ENCODE peak calls at places on chromosomes 4 and X, in six cellular contexts. Y is PC-3; U is OCI-LY7; K is CD4-positive, CD25-positive, alpha-beta regulatory T cell; R is sigmoid colon; A is mammary epithelial cell. F is an unnamed sample.
A peak's percentile ranks its signal among the peaks of the same experiment; 100 is the strongest.

GRCh38 chrX:136652822-136653723 is 5.1 kb downstream of the CD40LG start:
- DNase-seq in A (peak; percentile 2), K (no peak), Y (no peak), R (no peak), U (no peak), F (no peak)

GRCh38 chr4:33512397-33512796 is 2731.9 kb downstream of the ARAP2 start:
- DNase-seq in A (no peak), K (no peak), R (no peak), U (peak; percentile 17), Y (no peak), F (no peak)

GRCh38 chrX:136055651-136056221 is 70.5 kb downstream of the SLC9A6 start:
- DNase-seq in K (no peak), A (no peak), U (no peak), R (peak; percentile 91), Y (peak; percentile 33), F (no peak)

GRCh38 chr4:101142259-101142658 is 205.1 kb downstream of the PPP3CA start:
- DNase-seq in Y (no peak), R (no peak), K (no peak), A (no peak), U (no peak), F (no peak)

GRCh38 chr4:10605746-10606482 is 78.7 kb downstream of the CLNK start:
- DNase-seq in U (no peak), Y (peak; percentile 78), K (no peak), R (no peak), A (peak; percentile 85), F (no peak)

GRCh38 chr4:140888059-140888458 is 131.9 kb upstream of the TBC1D9 start:
- DNase-seq in A (no peak), K (no peak), Y (no peak), R (no peak), U (no peak), F (no peak)

GRCh38 chr4:1414831-1415680 is 8.8 kb upstream of the NKX1-1 start:
- DNase-seq in U (no peak), A (no peak), Y (no peak), R (peak; percentile 48), K (no peak), F (no peak)

GRCh38 chr4:16694491-16695276 is 203.8 kb downstream of the LDB2 start:
- DNase-seq in K (no peak), A (no peak), U (no peak), R (no peak), Y (no peak), F (no peak)

GRCh38 chr4:38687571-38688011 is 23.6 kb downstream of the KLF3 start:
- DNase-seq in A (no peak), K (no peak), U (no peak), R (no peak), Y (peak; percentile 23), F (no peak)

GRCh38 chr4:112970903-112971302 is 78.5 kb upstream of the ANK2 start:
- DNase-seq in R (no peak), Y (no peak), K (no peak), A (no peak), U (no peak), F (no peak)

GRCh38 chr4:173046818-173047217 is 121.8 kb upstream of the GALNT7 start:
- DNase-seq in A (no peak), R (no peak), U (no peak), Y (no peak), K (no peak), F (no peak)

GRCh38 chr4:88533937-88534750 is 10.6 kb upstream of the PYURF start:
- DNase-seq in U (no peak), A (peak; percentile 87), R (no peak), K (no peak), Y (peak; percentile 92), F (no peak)

GRCh38 chr4:33091961-33092360 is 2371.8 kb downstream of the PCDH7 start:
- DNase-seq in U (no peak), R (no peak), A (no peak), Y (peak; percentile 23), K (no peak), F (no peak)

GRCh38 chrX:96655947-96656623 is 28.6 kb upstream of the DIAPH2 start:
- DNase-seq in Y (no peak), R (no peak), A (no peak), U (no peak), K (no peak), F (no peak)
- H3K4me1 ChIP-seq in Y (no peaks in the 10 kb centered on the region), R (no peaks in the 10 kb centered on the region), A (no peaks in the 10 kb centered on the region), U (no peaks in the 10 kb centered on the region), K (no peaks in the 10 kb centered on the region), F (no peaks in the 10 kb centered on the region)

GRCh38 chr4:139684351-139684750 is 18.7 kb downstream of the MGST2 start:
- DNase-seq in A (no peak), U (no peak), K (no peak), Y (no peak), R (no peak), F (no peak)
- H3K4me1 ChIP-seq in A (peaks cover 12% of the 10 kb centered on the region), U (no peaks in the 10 kb centered on the region), K (no peaks in the 10 kb centered on the region), Y (no peaks in the 10 kb centered on the region), R (peaks cover 26% of the 10 kb centered on the region), F (no peaks in the 10 kb centered on the region)

GRCh38 chr4:152679414-152680281 is at the start of gene TMEM154:
- DNase-seq in A (peak; percentile 97), K (peak; percentile 79), Y (peak; percentile 67), R (peak; percentile 72), U (peak; percentile 91), F (peak; percentile 32)

GRCh38 chr4:152678841-152679240 is 956 bp downstream of the TMEM154 start:
- DNase-seq in Y (no peak), R (no peak), A (peak; percentile 32), U (peak; percentile 36), K (no peak), F (no peak)

GRCh38 chr4:152682143-152682542 is 2.3 kb upstream of the TMEM154 start:
- DNase-seq in U (no peak), A (no peak), R (no peak), K (no peak), Y (no peak), F (no peak)

GRCh38 chr4:152684007-152684406 is 4.2 kb upstream of the TMEM154 start:
- DNase-seq in R (no peak), A (no peak), U (peak; percentile 38), Y (no peak), K (no peak), F (no peak)

DNA sequence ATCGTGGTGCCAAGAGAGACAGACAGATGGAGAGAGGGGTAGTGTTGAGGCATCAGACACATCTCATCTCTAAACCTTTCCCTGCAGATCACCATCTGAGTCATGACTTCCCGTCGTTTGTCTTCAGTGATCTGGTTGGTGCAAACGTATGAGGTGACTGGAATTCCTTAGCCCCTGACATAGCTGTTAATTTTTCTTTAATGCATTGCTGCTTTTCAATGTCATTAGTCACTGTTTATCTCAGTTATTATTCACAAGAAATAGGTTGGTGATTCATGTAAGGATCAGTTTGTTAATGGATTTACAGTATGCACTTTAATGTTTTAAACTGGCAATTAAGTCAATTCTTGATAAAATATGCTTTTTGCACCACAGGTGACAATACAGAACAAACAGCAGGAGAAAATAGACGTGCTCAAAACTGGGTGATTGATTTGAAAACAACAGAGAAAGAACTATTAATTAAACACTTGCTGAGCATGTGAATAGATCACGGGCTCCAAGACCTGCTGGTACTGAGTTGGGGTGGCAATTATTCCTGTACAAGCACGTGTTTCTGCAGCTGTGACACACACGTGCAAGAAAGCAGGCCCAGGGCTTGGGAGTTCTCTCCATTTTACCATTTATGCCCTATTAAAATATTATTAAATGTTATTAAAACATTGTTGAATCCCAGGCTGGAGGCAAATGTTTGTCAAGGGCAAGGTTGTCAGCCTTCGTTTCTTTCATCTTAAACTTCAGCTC is 1.4 kb upstream of the TMEM154 start:
- DNase-seq in Y (peak; percentile 72), A (peak; percentile 98), K (no peak), U (peak; percentile 65), R (no peak), F (no peak)
- H3K4me1 ChIP-seq in Y (peaks cover 36% of the 10 kb centered on the region), A (peaks cover 46% of the 10 kb centered on the region), K (peaks cover 40% of the 10 kb centered on the region), U (peaks cover 70% of the 10 kb centered on the region), R (peaks cover 14% of the 10 kb centered on the region), F (peaks cover 8% of the 10 kb centered on the region)

GRCh38 chr4:184819786-184820185 is 6.0 kb downstream of the ACSL1 start:
- DNase-seq in Y (no peak), R (no peak), U (no peak), K (no peak), A (no peak), F (no peak)

GRCh38 chr4:184818216-184818564 is 7.6 kb downstream of the ACSL1 start:
- DNase-seq in A (no peak), K (peak; percentile 12), Y (no peak), U (peak; percentile 75), R (no peak), F (no peak)

GRCh38 chr4:184816962-184817361 is 8.8 kb downstream of the ACSL1 start:
- DNase-seq in A (no peak), U (peak; percentile 50), K (no peak), Y (no peak), R (no peak), F (no peak)

GRCh38 chr4:184815046-184815877 is 10.5 kb downstream of the ACSL1 start:
- DNase-seq in U (peak; percentile 76), A (peak; percentile 96), K (no peak), R (peak; percentile 89), Y (peak; percentile 72), F (no peak)

GRCh38 chr4:184817494-184818215 is 8.1 kb downstream of the ACSL1 start:
- DNase-seq in U (peak; percentile 38), A (no peak), Y (no peak), K (no peak), R (no peak), F (no peak)
- H3K4me1 ChIP-seq in U (peaks cover 75% of the 10 kb centered on the region), A (peaks cover 39% of the 10 kb centered on the region), Y (peaks cover 32% of the 10 kb centered on the region), K (peaks cover 18% of the 10 kb centered on the region), R (peaks cover 22% of the 10 kb centered on the region), F (no peaks in the 10 kb centered on the region)

GRCh38 chrX:20061869-20062254 is 54.8 kb downstream of the MAP7D2 start:
- DNase-seq in K (no peak), R (no peak), A (peak; percentile 30), Y (peak; percentile 63), U (no peak), F (no peak)

GRCh38 chrX:20060961-20061868 is 55.5 kb downstream of the MAP7D2 start:
- DNase-seq in R (no peak), U (peak; percentile 88), A (no peak), Y (no peak), K (no peak), F (no peak)

GRCh38 chrX:20057479-20057878 is 59.2 kb downstream of the MAP7D2 start:
- DNase-seq in A (no peak), R (no peak), U (no peak), Y (no peak), K (no peak), F (no peak)

GRCh38 chrX:20056704-20057103 is 60.0 kb downstream of the MAP7D2 start:
- DNase-seq in K (no peak), R (no peak), U (no peak), Y (peak; percentile 87), A (peak; percentile 90), F (no peak)

GRCh38 chrX:20059467-20060128 is 57.1 kb downstream of the MAP7D2 start:
- DNase-seq in R (no peak), K (no peak), A (no peak), Y (peak; percentile 30), U (no peak), F (no peak)
- H3K4me1 ChIP-seq in R (no peaks in the 10 kb centered on the region), K (no peaks in the 10 kb centered on the region), A (peaks cover 17% of the 10 kb centered on the region), Y (peaks cover 40% of the 10 kb centered on the region), U (peaks cover 27% of the 10 kb centered on the region), F (no peaks in the 10 kb centered on the region)

F was measured in effector memory CD4-positive, alpha-beta T cell.